ENCODE peak calls at places on chromosomes 1 and 21, in ten cellular contexts. T is gastrocnemius medialis; F is CD8-positive, alpha-beta T cell; Z is body of pancreas; H is tibial nerve; G is foreskin fibroblast; S is left lung; B is NB4; I is AG09309; E is choroid plexus epithelial cell. N is an unnamed sample.
A peak's percentile ranks its signal among the peaks of the same experiment; 100 is the strongest.

GRCh38 chr1:187280051-187280450 is 451.3 kb downstream of the PLA2G4A start:
- DNase-seq in T (no peak), F (no peak), Z (no peak), H (no peak), G (no peak), S (no peak), B (no peak), I (no peak), E (no peak), N (no peak)

GRCh38 chr21:42162831-42163510 is 56.0 kb upstream of the ABCG1 start:
- DNase-seq in T (no peak), F (peak; percentile 29), Z (no peak), H (no peak), G (no peak), S (no peak), B (peak; percentile 62), I (no peak), E (no peak), N (no peak)

GRCh38 chr1:114215426-114215825 is 61.8 kb upstream of the SYT6 start:
- DNase-seq in T (no peak), F (no peak), Z (no peak), H (no peak), G (no peak), S (no peak), B (no peak), I (no peak), E (peak; percentile 5), N (no peak)

GRCh38 chr21:18468775-18469174 is 65.2 kb upstream of the TMPRSS15 start:
- DNase-seq in T (no peak), F (no peak), Z (no peak), H (no peak), G (no peak), S (no peak), B (no peak), I (no peak), E (peak; percentile 22), N (no peak)

GRCh38 chr1:5594056-5594956 is 397.9 kb downstream of the NPHP4 start:
- DNase-seq in T (no peak), F (no peak), Z (no peak), H (no peak), G (no peak), S (no peak), B (no peak), I (no peak), E (no peak), N (no peak)

GRCh38 chr1:96971849-96972602 is 250.4 kb downstream of the PTBP2 start:
- DNase-seq in T (no peak), F (no peak), Z (no peak), H (no peak), G (no peak), S (no peak), B (no peak), I (no peak), E (peak; percentile 55), N (no peak)

GRCh38 chr21:42550817-42551216 is 37.2 kb downstream of the SLC37A1 start:
- DNase-seq in T (no peak), F (no peak), Z (peak; percentile 8), H (no peak), G (no peak), S (no peak), B (no peak), I (no peak), E (no peak), N (no peak)

GRCh38 chr1:116495534-116495933 is 75.3 kb downstream of the CD58 start:
- DNase-seq in T (no peak), F (no peak), Z (no peak), H (no peak), G (no peak), S (no peak), B (no peak), I (no peak), E (no peak), N (no peak)

GRCh38 chr1:110102081-110102480 is 10.2 kb upstream of the UBL4B start:
- DNase-seq in T (no peak), F (no peak), Z (no peak), H (no peak), G (peak; percentile 41), S (no peak), B (peak; percentile 75), I (no peak), E (peak; percentile 32), N (peak; percentile 12)

GRCh38 chr1:207750901-207751300 is 953 bp upstream of the CD46 start:
- DNase-seq in T (no peak), F (no peak), Z (no peak), H (no peak), G (no peak), S (no peak), B (peak; percentile 12), I (no peak), E (no peak), N (no peak)

GRCh38 chr1:207747627-207748492 is 4.0 kb upstream of the CD46 start:
- DNase-seq in T (no peak), F (no peak), Z (no peak), H (no peak), G (no peak), S (no peak), B (no peak), I (no peak), E (no peak), N (no peak)

GRCh38 chr1:207745839-207746767 is 5.8 kb upstream of the CD46 start:
- DNase-seq in T (no peak), F (no peak), Z (no peak), H (no peak), G (no peak), S (no peak), B (no peak), I (no peak), E (no peak), N (no peak)

GRCh38 chr1:207751790-207752455 is at the start of gene CD46:
- DNase-seq in T (peak; percentile 95), F (peak; percentile 95), Z (peak; percentile 99), H (peak; percentile 88), G (peak; percentile 92), S (peak; percentile 96), B (peak; percentile 98), I (peak; percentile 47), E (peak; percentile 90), N (peak; percentile 80)

GRCh38 chr1:207748737-207749528 is 2.9 kb upstream of the CD46 start:
- DNase-seq in T (no peak), F (no peak), Z (no peak), H (no peak), G (no peak), S (no peak), B (peak; percentile 55), I (no peak), E (no peak), N (no peak)
- H3K4me3 ChIP-seq in T (no peak overlapping the region), F (peak overlapping the region; percentile 4), Z (no peak overlapping the region), H (no peak overlapping the region), G (no peak overlapping the region), S (no peak overlapping the region), B (no peak overlapping the region), I (no peak overlapping the region), E (no peak overlapping the region), N (no peak overlapping the region)

DNA sequence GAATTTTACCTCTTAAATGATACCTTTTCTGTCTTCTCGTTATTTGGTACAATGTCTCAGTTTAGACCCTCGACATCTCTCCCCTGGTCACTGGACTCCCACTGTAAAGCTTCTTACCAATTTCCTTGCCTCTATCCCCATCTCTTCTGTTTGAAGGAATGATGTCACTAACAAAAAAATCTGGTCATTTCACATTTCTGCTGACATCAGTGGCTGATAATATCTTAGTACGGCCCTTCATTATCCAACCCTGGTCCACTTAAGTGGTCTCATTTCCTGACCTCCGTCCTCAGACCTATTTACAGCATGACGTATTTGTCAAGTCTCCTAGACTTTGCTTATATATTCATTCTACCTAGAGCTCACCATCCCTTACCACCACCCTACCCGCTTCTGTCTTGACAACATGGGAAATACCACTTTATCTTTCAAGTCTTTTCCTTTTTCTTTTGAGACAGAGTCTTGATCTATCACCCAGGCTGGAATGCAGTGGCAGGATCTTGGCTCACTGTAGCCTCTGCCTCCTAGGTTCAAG is 60.9 kb downstream of the C1orf21 start:
- DNase-seq in T (no peak), F (no peak), Z (no peak), H (no peak), G (no peak), S (no peak), B (no peak), I (no peak), E (no peak), N (no peak)
- TF ChIP-seq CTCF in T (no peak), F (no peak), Z (no peak), H (no peak), G (no peak), S (no peak), B (no peak), I (no peak), E (no peak), N (no peak)

DNA sequence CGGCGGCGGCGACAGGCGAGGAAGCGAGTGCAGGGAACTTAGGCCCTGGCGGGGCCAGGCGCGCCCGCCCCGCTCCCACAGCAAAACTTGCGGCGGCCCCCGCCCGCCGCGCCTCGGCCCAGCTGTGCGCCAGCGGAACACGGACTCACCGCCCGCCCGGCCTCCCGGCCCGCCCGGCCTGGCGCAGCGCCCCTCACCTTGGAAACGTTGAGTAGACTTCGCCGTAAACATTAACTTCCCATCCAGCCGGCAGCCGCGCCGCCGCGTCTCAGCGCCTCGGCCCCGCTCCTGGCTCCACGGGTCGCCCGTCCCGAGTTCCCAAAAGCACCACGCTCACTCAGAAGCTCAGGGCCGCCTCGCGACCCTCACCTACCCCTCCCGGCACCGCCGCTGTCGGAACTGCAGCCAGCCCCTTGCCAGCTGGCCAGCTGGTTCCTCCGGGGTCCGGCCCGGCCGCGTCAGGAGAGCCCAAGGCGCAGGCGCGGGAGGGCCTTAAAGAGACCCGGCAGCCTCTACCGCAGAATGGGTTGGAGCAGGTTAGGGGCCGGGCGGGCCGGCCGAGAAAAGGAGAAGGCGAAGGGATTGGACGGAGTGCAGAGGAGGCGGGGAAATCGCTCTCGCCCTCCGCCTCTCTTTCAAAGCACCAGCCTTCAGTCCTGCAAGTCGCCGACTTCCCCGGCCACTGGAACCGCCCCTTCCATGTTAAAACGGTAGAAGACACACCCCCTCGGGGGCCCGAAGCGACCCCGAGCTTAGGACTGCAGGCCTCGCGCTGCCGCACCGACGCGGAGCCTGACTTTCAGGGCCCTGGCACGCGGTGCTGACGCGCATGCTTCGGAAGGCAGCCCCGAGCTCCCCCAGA is at the start of gene EVI5:
- DNase-seq in T (peak; percentile 91), F (peak; percentile 63), Z (peak; percentile 96), H (peak; percentile 84), G (peak; percentile 95), S (peak; percentile 98), B (peak; percentile 99), I (peak; percentile 84), E (peak; percentile 98), N (peak; percentile 78)
- H3K4me3 ChIP-seq in T (peak within 1 kb of the TSS; percentile 82), F (peak within 1 kb of the TSS; percentile 69), Z (peak within 1 kb of the TSS; percentile 74), H (peak within 1 kb of the TSS; percentile 83), G (peak within 1 kb of the TSS; percentile 97), S (peak within 1 kb of the TSS; percentile 69), B (peak within 1 kb of the TSS; percentile 78), I (peak within 1 kb of the TSS; percentile 91), E (peak within 1 kb of the TSS; percentile 98), N (peak within 1 kb of the TSS; percentile 58)

DNA sequence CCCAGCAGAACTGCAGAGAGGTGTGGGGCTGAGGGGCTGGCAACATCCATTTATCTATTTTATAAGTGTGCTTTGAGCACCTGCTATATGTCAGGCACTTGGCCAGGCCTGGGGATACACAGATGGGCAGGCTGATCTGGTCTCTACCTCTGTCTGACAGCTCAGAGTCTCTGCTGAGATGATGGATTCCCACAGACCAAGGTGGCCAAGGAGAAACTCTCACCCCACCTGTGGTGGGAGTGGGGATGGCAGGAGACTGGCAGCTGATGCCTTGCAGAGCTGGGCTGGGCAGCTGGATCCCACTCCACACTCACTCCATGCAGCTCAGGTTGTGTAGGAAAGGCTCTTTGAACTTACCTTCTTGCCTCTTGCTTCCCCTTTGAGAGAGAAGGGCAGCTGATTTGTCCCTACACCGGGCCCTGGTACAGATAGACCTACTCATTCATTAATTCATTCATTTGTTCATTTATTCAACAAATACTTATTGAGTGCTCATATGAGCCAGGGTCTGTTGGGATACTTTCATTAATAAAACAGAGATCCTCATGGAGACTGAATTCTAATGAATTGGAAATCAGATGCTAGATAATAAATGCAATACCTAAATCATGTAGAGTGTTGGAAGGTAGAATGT is 9.0 kb downstream of the ADORA1 start:
- DNase-seq in T (no peak), F (no peak), Z (no peak), H (no peak), G (no peak), S (no peak), B (no peak), I (no peak), E (no peak), N (no peak)
- TF ChIP-seq CTCF in T (no peak), F (no peak), Z (no peak), H (no peak), G (no peak), S (no peak), B (no peak), I (no peak), E (no peak), N (peak; percentile 22)